ENCODE peak calls at places on chromosomes 1 and 21, in nine cellular contexts. B is PC-9, Y is testis, Z is cardiac muscle cell, G is transverse colon, K is OCI-LY7, T is aorta, H is epithelial cell of prostate, E is keratinocyte. P is an unnamed sample.

GRCh38 chr1:17060129-17060868 is 6.5 kb upstream of the SDHB start:
- DNase-seq in B (no peak), Y (no peak), Z (no peak), G (no peak), K (peak), T (no peak), H (no peak), E (no peak), P (no peak)

GRCh38 chr1:222926566-222926965 is 111.7 kb downstream of the DISP1 start:
- DNase-seq in B (no peak), Y (no peak), Z (no peak), G (no peak), K (no peak), T (no peak), H (no peak), E (no peak), P (no peak)

GRCh38 chr1:68453060-68453665 is 3.4 kb upstream of the RPE65 start:
- DNase-seq in B (peak), Y (no peak), Z (no peak), G (no peak), K (no peak), T (no peak), H (no peak), E (peak), P (no peak)

GRCh38 chr1:23779826-23780371 is 1.7 kb downstream of the PITHD1 start:
- DNase-seq in B (peak), Y (no peak), Z (no peak), G (no peak), K (no peak), T (no peak), H (no peak), E (no peak), P (no peak)

GRCh38 chr1:210536263-210536961 is 207.7 kb downstream of the HHAT start:
- DNase-seq in B (no peak), Y (no peak), Z (no peak), G (no peak), K (no peak), T (no peak), H (no peak), E (no peak), P (no peak)

GRCh38 chr1:26351591-26352337 is 2.2 kb downstream of the CRYBG2 start:
- DNase-seq in B (peak), Y (no peak), Z (no peak), G (peak), K (no peak), T (no peak), H (peak), E (peak), P (no peak)

GRCh38 chr1:16631248-16632043 is 18.1 kb upstream of the NBPF1 start:
- DNase-seq in B (no peak), Y (no peak), Z (no peak), G (peak), K (no peak), T (peak), H (no peak), E (no peak), P (no peak)

GRCh38 chr1:244730153-244730933 is 77.4 kb downstream of the DESI2 start:
- DNase-seq in B (no peak), Y (peak), Z (peak), G (peak), K (peak), T (peak), H (no peak), E (no peak), P (peak)

GRCh38 chr1:92486251-92487077 is at the start of gene GFI1:
- DNase-seq in B (no peak), Y (peak), Z (peak), G (peak), K (no peak), T (peak), H (no peak), E (no peak), P (no peak)

GRCh38 chr1:117795190-117795589 is 134.2 kb downstream of the GDAP2 start:
- DNase-seq in B (peak), Y (no peak), Z (no peak), G (no peak), K (no peak), T (no peak), H (peak), E (peak), P (no peak)

GRCh38 chr1:148317288-148317985 is 165.4 kb upstream of the NBPF11 start:
- DNase-seq in B (no peak), Y (no peak), Z (no peak), G (no peak), K (no peak), T (no peak), H (no peak), E (no peak), P (no peak)

GRCh38 chr1:180912801-180913616 is at the start of gene KIAA1614:
- DNase-seq in B (no peak), Y (no peak), Z (peak), G (no peak), K (no peak), T (peak), H (no peak), E (no peak), P (peak)

GRCh38 chr1:101438359-101438758 is 201.5 kb downstream of the S1PR1 start:
- DNase-seq in B (peak), Y (peak), Z (peak), G (no peak), K (peak), T (no peak), H (no peak), E (no peak), P (no peak)

GRCh38 chr21:39845581-39846130 is 21.6 kb upstream of the PCP4 start:
- DNase-seq in B (no peak), Y (no peak), Z (no peak), G (no peak), K (no peak), T (no peak), H (no peak), E (no peak), P (no peak)
- H3K27ac ChIP-seq in B (no peak), Y (no peak), Z (no peak), G (no peak), K (no peak), T (no peak), H (no peak), E (no peak), P (no peak)

DNA sequence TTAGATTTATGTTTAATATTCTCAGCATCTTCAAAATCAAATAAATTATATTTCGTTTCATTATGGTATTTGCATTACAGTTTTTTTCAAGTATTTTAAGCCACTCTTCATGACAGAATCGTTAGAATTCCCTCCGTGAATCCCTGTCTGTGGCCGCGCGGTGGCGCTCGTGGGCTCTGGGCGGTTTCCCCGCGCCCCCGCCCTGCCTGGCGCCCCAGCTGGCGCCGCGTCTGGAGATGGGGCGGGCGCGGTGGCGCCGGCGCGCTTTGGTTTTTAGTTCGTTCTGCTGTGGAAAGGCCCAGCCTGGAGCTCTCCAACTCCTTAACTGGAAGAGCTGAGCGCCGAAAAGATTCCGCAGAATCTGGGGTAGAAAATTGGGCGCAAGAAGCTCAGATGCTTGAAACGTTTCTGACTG is 25.7 kb downstream of the PRMT2 start:
- DNase-seq in B (no peak), Y (peak), Z (peak), G (peak), K (peak), T (peak), H (no peak), E (no peak), P (no peak)
- H3K27ac ChIP-seq in B (no peak), Y (no peak), Z (peak), G (peak), K (no peak), T (peak), H (no peak), E (no peak), P (peak)

GRCh38 chr1:192512426-192513125 is 63.0 kb upstream of the RGS1 start:
- DNase-seq in B (no peak), Y (peak), Z (no peak), G (peak), K (no peak), T (peak), H (no peak), E (no peak), P (no peak)
- H3K27ac ChIP-seq in B (no peak), Y (no peak), Z (no peak), G (peak), K (no peak), T (peak), H (no peak), E (no peak), P (no peak)

GRCh38 chr1:203799157-203799556 is 3.7 kb downstream of the ZBED6 start:
- DNase-seq in B (no peak), Y (no peak), Z (no peak), G (no peak), K (no peak), T (no peak), H (no peak), E (no peak), P (no peak)

GRCh38 chr1:203797948-203798347 is 2.5 kb downstream of the ZBED6 start:
- DNase-seq in B (no peak), Y (no peak), Z (no peak), G (peak), K (no peak), T (no peak), H (peak), E (peak), P (no peak)

GRCh38 chr1:203795382-203796222 is at the start of the genes ZBED6 and ZC3H11A:
- DNase-seq in B (peak), Y (peak), Z (peak), G (peak), K (peak), T (peak), H (peak), E (peak), P (peak)

GRCh38 chr1:203796223-203796747 is 862 bp downstream of the ZBED6 start:
- DNase-seq in B (no peak), Y (no peak), Z (peak), G (peak), K (no peak), T (peak), H (no peak), E (no peak), P (no peak)

GRCh38 chr1:203797216-203797615 is 1.8 kb downstream of the ZBED6 start:
- DNase-seq in B (no peak), Y (no peak), Z (no peak), G (no peak), K (no peak), T (no peak), H (no peak), E (no peak), P (no peak)
- H3K27ac ChIP-seq in B (no peak), Y (no peak), Z (peak), G (peak), K (no peak), T (no peak), H (peak), E (peak), P (no peak)

GRCh38 chr1:42927920-42928505 is 30.7 kb downstream of the SLC2A1 start:
- DNase-seq in B (peak), Y (no peak), Z (no peak), G (no peak), K (no peak), T (no peak), H (no peak), E (no peak), P (no peak)
- H3K27ac ChIP-seq in B (no peak), Y (no peak), Z (peak), G (no peak), K (no peak), T (no peak), H (peak), E (peak), P (no peak)

P was measured in substantia nigra.